ENCODE peak calls at places on chromosomes 16 and 17, in ten cellular contexts. One of them, this sample, is unnamed.

GRCh38 chr16:56589141-56590039 is at the start of gene MT3:
- DNase-seq in IMR-90: no peak
- DNase-seq in neural progenitor cell: peak; percentile 85
- DNase-seq in adrenal gland: peak; percentile 44
- DNase-seq in osteoblast: no peak
- DNase-seq in kidney: no peak
- DNase-seq in suprapubic skin: no peak
- DNase-seq in ascending aorta: no peak
- DNase-seq in stomach: no peak
- DNase-seq in left ventricle myocardium inferior: no peak
- DNase-seq in this sample: no peak

GRCh38 chr16:22141746-22142145 is 20.6 kb upstream of the SDR42E2 start:
- DNase-seq in kidney: no peak
- DNase-seq in neural progenitor cell: peak; percentile 59
- DNase-seq in suprapubic skin: no peak
- DNase-seq in osteoblast: peak; percentile 81
- DNase-seq in IMR-90: peak; percentile 7
- DNase-seq in stomach: no peak
- DNase-seq in ascending aorta: no peak
- DNase-seq in left ventricle myocardium inferior: no peak
- DNase-seq in adrenal gland: no peak
- DNase-seq in this sample: no peak

GRCh38 chr17:27293359-27293897 is 486 bp upstream of the WSB1 start:
- DNase-seq in ascending aorta: no peak
- DNase-seq in IMR-90: no peak
- DNase-seq in kidney: no peak
- DNase-seq in neural progenitor cell: peak; percentile 16
- DNase-seq in adrenal gland: peak; percentile 52
- DNase-seq in osteoblast: peak; percentile 72
- DNase-seq in suprapubic skin: no peak
- DNase-seq in stomach: no peak
- DNase-seq in left ventricle myocardium inferior: no peak
- DNase-seq in this sample: no peak

GRCh38 chr17:4548721-4549531 is 6.3 kb downstream of the MYBBP1A start:
- DNase-seq in suprapubic skin: no peak
- DNase-seq in stomach: no peak
- DNase-seq in neural progenitor cell: no peak
- DNase-seq in ascending aorta: no peak
- DNase-seq in osteoblast: peak; percentile 82
- DNase-seq in adrenal gland: no peak
- DNase-seq in kidney: peak; percentile 59
- DNase-seq in IMR-90: peak; percentile 18
- DNase-seq in left ventricle myocardium inferior: no peak
- DNase-seq in this sample: peak; percentile 30

GRCh38 chr16:49835116-49835880 is 20.6 kb downstream of the ZNF423 start:
- DNase-seq in stomach: no peak
- DNase-seq in neural progenitor cell: no peak
- DNase-seq in suprapubic skin: no peak
- DNase-seq in ascending aorta: no peak
- DNase-seq in kidney: peak; percentile 72
- DNase-seq in left ventricle myocardium inferior: no peak
- DNase-seq in adrenal gland: no peak
- DNase-seq in IMR-90: no peak
- DNase-seq in osteoblast: peak; percentile 87
- DNase-seq in this sample: no peak

GRCh38 chr16:15768201-15768600 is 88.6 kb downstream of the MYH11 start:
- DNase-seq in neural progenitor cell: no peak
- DNase-seq in kidney: no peak
- DNase-seq in IMR-90: no peak
- DNase-seq in suprapubic skin: no peak
- DNase-seq in ascending aorta: no peak
- DNase-seq in adrenal gland: no peak
- DNase-seq in stomach: no peak
- DNase-seq in osteoblast: no peak
- DNase-seq in left ventricle myocardium inferior: no peak
- DNase-seq in this sample: no peak

GRCh38 chr16:47503936-47504335 is 42.8 kb downstream of the PHKB start:
- DNase-seq in osteoblast: peak; percentile 31
- DNase-seq in ascending aorta: no peak
- DNase-seq in neural progenitor cell: no peak
- DNase-seq in kidney: no peak
- DNase-seq in suprapubic skin: no peak
- DNase-seq in IMR-90: peak; percentile 74
- DNase-seq in adrenal gland: no peak
- DNase-seq in left ventricle myocardium inferior: no peak
- DNase-seq in stomach: no peak
- DNase-seq in this sample: no peak

GRCh38 chr17:42122371-42123303 is at the start of gene HSPB9:
- DNase-seq in left ventricle myocardium inferior: peak; percentile 56
- DNase-seq in ascending aorta: no peak
- DNase-seq in kidney: no peak
- DNase-seq in neural progenitor cell: peak; percentile 86
- DNase-seq in stomach: peak; percentile 85
- DNase-seq in suprapubic skin: no peak
- DNase-seq in adrenal gland: no peak
- DNase-seq in IMR-90: no peak
- DNase-seq in osteoblast: peak; percentile 69
- DNase-seq in this sample: no peak

GRCh38 chr17:45231481-45232116 is 9.9 kb downstream of the FMNL1 start:
- DNase-seq in osteoblast: peak; percentile 82
- DNase-seq in kidney: no peak
- DNase-seq in adrenal gland: no peak
- DNase-seq in suprapubic skin: no peak
- DNase-seq in stomach: peak; percentile 56
- DNase-seq in neural progenitor cell: peak; percentile 68
- DNase-seq in left ventricle myocardium inferior: no peak
- DNase-seq in IMR-90: no peak
- DNase-seq in ascending aorta: no peak
- DNase-seq in this sample: no peak

GRCh38 chr17:7081341-7082062 is 1.5 kb upstream of the CLEC10A start:
- DNase-seq in left ventricle myocardium inferior: no peak
- DNase-seq in neural progenitor cell: no peak
- DNase-seq in stomach: no peak
- DNase-seq in suprapubic skin: no peak
- DNase-seq in ascending aorta: no peak
- DNase-seq in kidney: no peak
- DNase-seq in IMR-90: no peak
- DNase-seq in osteoblast: no peak
- DNase-seq in adrenal gland: no peak
- DNase-seq in this sample: peak; percentile 11

GRCh38 chr17:65365209-65365608 is 196.2 kb downstream of the AXIN2 start:
- DNase-seq in kidney: no peak
- DNase-seq in adrenal gland: no peak
- DNase-seq in suprapubic skin: no peak
- DNase-seq in ascending aorta: no peak
- DNase-seq in neural progenitor cell: no peak
- DNase-seq in left ventricle myocardium inferior: no peak
- DNase-seq in stomach: no peak
- DNase-seq in osteoblast: no peak
- DNase-seq in IMR-90: no peak
- DNase-seq in this sample: no peak

GRCh38 chr17:36590082-36590481 is 1.6 kb upstream of the DHRS11 start:
- DNase-seq in IMR-90: peak; percentile 25
- DNase-seq in neural progenitor cell: no peak
- DNase-seq in suprapubic skin: no peak
- DNase-seq in kidney: no peak
- DNase-seq in osteoblast: no peak
- DNase-seq in stomach: no peak
- DNase-seq in adrenal gland: no peak
- DNase-seq in left ventricle myocardium inferior: no peak
- DNase-seq in ascending aorta: no peak
- DNase-seq in this sample: no peak

GRCh38 chr17:3744032-3744431 is 20.3 kb downstream of the HASPIN start:
- DNase-seq in suprapubic skin: no peak
- DNase-seq in neural progenitor cell: no peak
- DNase-seq in osteoblast: no peak
- DNase-seq in stomach: no peak
- DNase-seq in adrenal gland: no peak
- DNase-seq in IMR-90: peak; percentile 62
- DNase-seq in kidney: no peak
- DNase-seq in ascending aorta: no peak
- DNase-seq in left ventricle myocardium inferior: no peak
- DNase-seq in this sample: no peak

GRCh38 chr16:23401142-23401541 is 51.8 kb downstream of the COG7 start:
- DNase-seq in ascending aorta: no peak
- DNase-seq in neural progenitor cell: no peak
- DNase-seq in suprapubic skin: no peak
- DNase-seq in IMR-90: no peak
- DNase-seq in stomach: no peak
- DNase-seq in osteoblast: no peak
- DNase-seq in left ventricle myocardium inferior: no peak
- DNase-seq in kidney: no peak
- DNase-seq in adrenal gland: no peak
- DNase-seq in this sample: no peak

GRCh38 chr16:50611332-50611934 is 63.2 kb downstream of the NKD1 start:
- DNase-seq in osteoblast: no peak
- DNase-seq in suprapubic skin: no peak
- DNase-seq in kidney: peak; percentile 45
- DNase-seq in left ventricle myocardium inferior: no peak
- DNase-seq in IMR-90: peak; percentile 6
- DNase-seq in stomach: no peak
- DNase-seq in neural progenitor cell: no peak
- DNase-seq in adrenal gland: no peak
- DNase-seq in ascending aorta: no peak
- DNase-seq in this sample: no peak

GRCh38 chr17:62704381-62704971 is 77.0 kb downstream of the MRC2 start:
- DNase-seq in IMR-90: peak; percentile 35
- DNase-seq in neural progenitor cell: no peak
- DNase-seq in kidney: peak; percentile 94
- DNase-seq in ascending aorta: no peak
- DNase-seq in adrenal gland: no peak
- DNase-seq in osteoblast: peak; percentile 83
- DNase-seq in suprapubic skin: no peak
- DNase-seq in stomach: peak; percentile 34
- DNase-seq in left ventricle myocardium inferior: no peak
- DNase-seq in this sample: no peak

GRCh38 chr16:19680972-19681371 is 37.1 kb downstream of the KNOP1 start:
- DNase-seq in stomach: no peak
- DNase-seq in adrenal gland: no peak
- DNase-seq in left ventricle myocardium inferior: no peak
- DNase-seq in suprapubic skin: no peak
- DNase-seq in osteoblast: no peak
- DNase-seq in IMR-90: no peak
- DNase-seq in neural progenitor cell: no peak
- DNase-seq in ascending aorta: no peak
- DNase-seq in kidney: no peak
- DNase-seq in this sample: no peak
- TF ChIP-seq CTCF in stomach: no peak
- TF ChIP-seq CTCF in adrenal gland: no peak
- TF ChIP-seq CTCF in left ventricle myocardium inferior: peak; percentile 36
- TF ChIP-seq CTCF in suprapubic skin: no peak
- TF ChIP-seq CTCF in osteoblast: no peak
- TF ChIP-seq CTCF in IMR-90: no peak
- TF ChIP-seq CTCF in neural progenitor cell: peak; percentile 30
- TF ChIP-seq CTCF in ascending aorta: no peak
- TF ChIP-seq CTCF in kidney: no peak
- TF ChIP-seq CTCF in this sample: no peak

DNA sequence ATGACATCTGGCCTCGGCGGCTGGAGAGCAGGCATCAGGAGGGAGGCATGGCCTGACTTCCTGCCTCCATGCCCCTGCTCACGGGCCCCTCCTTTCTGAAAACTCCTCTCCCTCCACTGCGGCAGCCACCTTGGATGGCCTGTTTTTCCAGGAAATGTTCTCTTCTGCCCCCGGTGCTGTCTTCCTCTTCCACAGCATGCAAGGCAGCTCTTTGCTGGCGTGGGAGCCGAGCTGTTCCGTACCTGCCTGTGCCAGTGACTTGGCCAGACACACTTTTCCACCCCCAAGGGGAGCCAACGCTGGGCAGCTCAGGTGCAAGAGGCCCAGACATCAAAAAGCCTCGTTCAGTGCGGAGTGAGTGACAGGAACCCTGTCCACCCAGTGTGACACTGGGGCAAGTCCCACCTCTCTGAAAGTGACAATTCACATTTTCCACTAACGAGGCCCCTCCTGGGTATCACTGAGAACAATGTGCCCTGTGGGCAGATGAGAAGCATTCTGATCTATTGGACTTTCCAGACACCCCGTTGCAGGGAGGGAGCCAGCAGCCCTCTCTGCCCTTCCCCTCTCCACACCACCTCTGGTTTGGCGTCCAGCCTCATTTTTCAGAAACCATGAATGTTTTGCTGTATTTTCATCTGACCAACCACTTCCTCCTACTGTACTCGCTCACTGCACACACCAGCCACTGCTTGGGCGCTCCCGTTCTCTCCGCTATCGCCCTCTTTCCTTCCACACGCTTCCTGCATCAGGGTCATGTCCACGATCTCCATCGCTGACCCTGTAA is 31.1 kb downstream of the NSMCE1 start:
- DNase-seq in neural progenitor cell: peak; percentile 18
- DNase-seq in adrenal gland: no peak
- DNase-seq in IMR-90: no peak
- DNase-seq in left ventricle myocardium inferior: no peak
- DNase-seq in osteoblast: peak; percentile 89
- DNase-seq in suprapubic skin: no peak
- DNase-seq in kidney: peak; percentile 82
- DNase-seq in ascending aorta: no peak
- DNase-seq in stomach: peak; percentile 42
- DNase-seq in this sample: no peak
- H3K27ac ChIP-seq in neural progenitor cell: no peak overlapping the region
- H3K27ac ChIP-seq in adrenal gland: peak overlapping the region; percentile 76
- H3K27ac ChIP-seq in IMR-90: peak overlapping the region; percentile 47
- H3K27ac ChIP-seq in left ventricle myocardium inferior: peak overlapping the region; percentile 71
- H3K27ac ChIP-seq in osteoblast: peak overlapping the region; percentile 87
- H3K27ac ChIP-seq in suprapubic skin: peak overlapping the region; percentile 79
- H3K27ac ChIP-seq in kidney: peak overlapping the region; percentile 65
- H3K27ac ChIP-seq in ascending aorta: peak overlapping the region; percentile 68
- H3K27ac ChIP-seq in stomach: peak overlapping the region; percentile 73
- H3K27ac ChIP-seq in this sample: peak overlapping the region; percentile 95

DNA sequence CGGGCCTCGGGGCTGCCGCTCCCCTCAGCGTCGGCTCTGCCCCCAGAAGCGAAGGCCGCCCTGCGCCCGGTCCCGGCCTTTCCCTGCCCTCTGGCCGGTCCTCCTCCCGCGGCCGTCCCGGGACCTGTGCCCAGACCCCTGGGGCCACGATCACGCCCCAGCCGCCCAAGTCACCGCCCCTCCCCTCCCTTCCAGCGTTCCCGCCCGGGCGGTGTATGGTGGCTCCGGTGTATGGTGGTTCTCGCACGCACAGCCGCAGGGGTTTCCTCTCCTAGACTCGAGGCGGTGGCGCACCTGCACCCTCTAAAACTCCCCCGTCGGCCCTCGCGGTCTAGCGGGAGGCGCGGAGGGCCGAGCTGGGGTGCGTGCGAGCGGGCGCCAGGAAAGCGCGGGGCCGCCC is 10.0 kb downstream of the TIGD7 start:
- DNase-seq in stomach: no peak
- DNase-seq in kidney: no peak
- DNase-seq in left ventricle myocardium inferior: no peak
- DNase-seq in osteoblast: no peak
- DNase-seq in ascending aorta: no peak
- DNase-seq in adrenal gland: no peak
- DNase-seq in suprapubic skin: no peak
- DNase-seq in neural progenitor cell: no peak
- DNase-seq in IMR-90: no peak
- DNase-seq in this sample: no peak
- H3K9me3 ChIP-seq in stomach: peaks cover 71% of the 10 kb centered on the region
- H3K9me3 ChIP-seq in kidney: peaks cover 74% of the 10 kb centered on the region
- H3K9me3 ChIP-seq in left ventricle myocardium inferior: peaks cover 100% of the 10 kb centered on the region
- H3K9me3 ChIP-seq in osteoblast: peaks cover 27% of the 10 kb centered on the region
- H3K9me3 ChIP-seq in ascending aorta: peaks cover 100% of the 10 kb centered on the region
- H3K9me3 ChIP-seq in adrenal gland: peaks cover 85% of the 10 kb centered on the region
- H3K9me3 ChIP-seq in suprapubic skin: peaks cover 62% of the 10 kb centered on the region
- H3K9me3 ChIP-seq in neural progenitor cell: peaks cover 19% of the 10 kb centered on the region
- H3K9me3 ChIP-seq in IMR-90: peaks cover 62% of the 10 kb centered on the region
- H3K9me3 ChIP-seq in this sample: peaks cover 80% of the 10 kb centered on the region

GRCh38 chr16:86901483-86901882 is 323.1 kb downstream of the FOXL1 start:
- DNase-seq in left ventricle myocardium inferior: no peak
- DNase-seq in suprapubic skin: peak; percentile 35
- DNase-seq in neural progenitor cell: no peak
- DNase-seq in stomach: no peak
- DNase-seq in ascending aorta: no peak
- DNase-seq in osteoblast: peak; percentile 92
- DNase-seq in IMR-90: peak; percentile 72
- DNase-seq in kidney: no peak
- DNase-seq in adrenal gland: peak; percentile 30
- DNase-seq in this sample: no peak
- TF ChIP-seq CTCF in left ventricle myocardium inferior: no peak
- TF ChIP-seq CTCF in suprapubic skin: no peak
- TF ChIP-seq CTCF in neural progenitor cell: no peak
- TF ChIP-seq CTCF in stomach: no peak
- TF ChIP-seq CTCF in ascending aorta: no peak
- TF ChIP-seq CTCF in osteoblast: no peak
- TF ChIP-seq CTCF in IMR-90: peak; percentile 13
- TF ChIP-seq CTCF in kidney: no peak
- TF ChIP-seq CTCF in adrenal gland: no peak
- TF ChIP-seq CTCF in this sample: no peak